ENCODE peak calls at places on chromosome 14, in eight cellular contexts. One of them, this sample, is unnamed.

GRCh38 chr14:101552786-101553231 is 8.5 kb upstream of the DIO3 start:
- DNase-seq in memory B cell: no peak
- DNase-seq in NCI-H1694: no peak
- DNase-seq in naive thymus-derived CD8-positive, alpha-beta T cell: no peak
- DNase-seq in AG09319: no peak
- DNase-seq in natural killer cell treated with Interleukin-12 subunit alpha and Interleukin-12 subunit beta and Interleukin-15 and Interleukin-18, amount 100 ng/mL, for 72 hours: no peak
- DNase-seq in NCI-H2081: no peak
- DNase-seq in mesenchymal stem cell: no peak
- DNase-seq in this sample: no peak

GRCh38 chr14:85316701-85317100 is 213.2 kb upstream of the FLRT2 start:
- DNase-seq in AG09319: no peak
- DNase-seq in memory B cell: no peak
- DNase-seq in NCI-H1694: no peak
- DNase-seq in NCI-H2081: no peak
- DNase-seq in mesenchymal stem cell: peak
- DNase-seq in natural killer cell treated with Interleukin-12 subunit alpha and Interleukin-12 subunit beta and Interleukin-15 and Interleukin-18, amount 100 ng/mL, for 72 hours: no peak
- DNase-seq in naive thymus-derived CD8-positive, alpha-beta T cell: no peak
- DNase-seq in this sample: no peak

GRCh38 chr14:74048291-74048690 is 29.1 kb downstream of the BBOF1 start:
- DNase-seq in naive thymus-derived CD8-positive, alpha-beta T cell: no peak
- DNase-seq in memory B cell: no peak
- DNase-seq in mesenchymal stem cell: no peak
- DNase-seq in NCI-H2081: no peak
- DNase-seq in AG09319: no peak
- DNase-seq in NCI-H1694: no peak
- DNase-seq in natural killer cell treated with Interleukin-12 subunit alpha and Interleukin-12 subunit beta and Interleukin-15 and Interleukin-18, amount 100 ng/mL, for 72 hours: no peak
- DNase-seq in this sample: peak

GRCh38 chr14:98163285-98163741 is 1108.7 kb downstream of the BCL11B start:
- DNase-seq in NCI-H2081: no peak
- DNase-seq in NCI-H1694: no peak
- DNase-seq in memory B cell: no peak
- DNase-seq in AG09319: no peak
- DNase-seq in naive thymus-derived CD8-positive, alpha-beta T cell: no peak
- DNase-seq in mesenchymal stem cell: no peak
- DNase-seq in natural killer cell treated with Interleukin-12 subunit alpha and Interleukin-12 subunit beta and Interleukin-15 and Interleukin-18, amount 100 ng/mL, for 72 hours: no peak
- DNase-seq in this sample: no peak

GRCh38 chr14:100213587-100213955 is 25.4 kb upstream of the YY1 start:
- DNase-seq in natural killer cell treated with Interleukin-12 subunit alpha and Interleukin-12 subunit beta and Interleukin-15 and Interleukin-18, amount 100 ng/mL, for 72 hours: no peak
- DNase-seq in naive thymus-derived CD8-positive, alpha-beta T cell: no peak
- DNase-seq in AG09319: no peak
- DNase-seq in mesenchymal stem cell: no peak
- DNase-seq in NCI-H2081: no peak
- DNase-seq in memory B cell: no peak
- DNase-seq in NCI-H1694: no peak
- DNase-seq in this sample: no peak

GRCh38 chr14:37565550-37565949 is 29.5 kb downstream of the FOXA1 start:
- DNase-seq in mesenchymal stem cell: no peak
- DNase-seq in naive thymus-derived CD8-positive, alpha-beta T cell: no peak
- DNase-seq in NCI-H2081: peak
- DNase-seq in AG09319: no peak
- DNase-seq in natural killer cell treated with Interleukin-12 subunit alpha and Interleukin-12 subunit beta and Interleukin-15 and Interleukin-18, amount 100 ng/mL, for 72 hours: no peak
- DNase-seq in memory B cell: no peak
- DNase-seq in NCI-H1694: no peak
- DNase-seq in this sample: no peak

GRCh38 chr14:51657762-51658161 is 6.1 kb downstream of the FRMD6 start:
- DNase-seq in AG09319: no peak
- DNase-seq in natural killer cell treated with Interleukin-12 subunit alpha and Interleukin-12 subunit beta and Interleukin-15 and Interleukin-18, amount 100 ng/mL, for 72 hours: no peak
- DNase-seq in naive thymus-derived CD8-positive, alpha-beta T cell: no peak
- DNase-seq in mesenchymal stem cell: peak
- DNase-seq in NCI-H2081: no peak
- DNase-seq in memory B cell: no peak
- DNase-seq in NCI-H1694: no peak
- DNase-seq in this sample: no peak

GRCh38 chr14:89435527-89436273 is 18.7 kb upstream of the FOXN3 start:
- DNase-seq in NCI-H1694: no peak
- DNase-seq in mesenchymal stem cell: no peak
- DNase-seq in natural killer cell treated with Interleukin-12 subunit alpha and Interleukin-12 subunit beta and Interleukin-15 and Interleukin-18, amount 100 ng/mL, for 72 hours: no peak
- DNase-seq in naive thymus-derived CD8-positive, alpha-beta T cell: no peak
- DNase-seq in AG09319: no peak
- DNase-seq in memory B cell: no peak
- DNase-seq in NCI-H2081: no peak
- DNase-seq in this sample: no peak

GRCh38 chr14:101500061-101500460 is 61.2 kb upstream of the DIO3 start:
- DNase-seq in NCI-H2081: no peak
- DNase-seq in mesenchymal stem cell: no peak
- DNase-seq in memory B cell: no peak
- DNase-seq in AG09319: no peak
- DNase-seq in naive thymus-derived CD8-positive, alpha-beta T cell: no peak
- DNase-seq in natural killer cell treated with Interleukin-12 subunit alpha and Interleukin-12 subunit beta and Interleukin-15 and Interleukin-18, amount 100 ng/mL, for 72 hours: peak
- DNase-seq in NCI-H1694: no peak
- DNase-seq in this sample: no peak

GRCh38 chr14:72892879-72893635 is 844 bp downstream of the DPF3 start:
- DNase-seq in NCI-H2081: no peak
- DNase-seq in mesenchymal stem cell: peak
- DNase-seq in NCI-H1694: no peak
- DNase-seq in naive thymus-derived CD8-positive, alpha-beta T cell: peak
- DNase-seq in natural killer cell treated with Interleukin-12 subunit alpha and Interleukin-12 subunit beta and Interleukin-15 and Interleukin-18, amount 100 ng/mL, for 72 hours: no peak
- DNase-seq in AG09319: no peak
- DNase-seq in memory B cell: no peak
- DNase-seq in this sample: peak

GRCh38 chr14:32043624-32044023 is 33.5 kb upstream of the ARHGAP5 start:
- DNase-seq in NCI-H1694: no peak
- DNase-seq in AG09319: no peak
- DNase-seq in NCI-H2081: no peak
- DNase-seq in memory B cell: no peak
- DNase-seq in naive thymus-derived CD8-positive, alpha-beta T cell: no peak
- DNase-seq in mesenchymal stem cell: no peak
- DNase-seq in natural killer cell treated with Interleukin-12 subunit alpha and Interleukin-12 subunit beta and Interleukin-15 and Interleukin-18, amount 100 ng/mL, for 72 hours: no peak
- DNase-seq in this sample: no peak

GRCh38 chr14:36818794-36819384 is 157.2 kb downstream of the PAX9 start:
- DNase-seq in naive thymus-derived CD8-positive, alpha-beta T cell: no peak
- DNase-seq in NCI-H2081: no peak
- DNase-seq in AG09319: no peak
- DNase-seq in mesenchymal stem cell: peak
- DNase-seq in memory B cell: no peak
- DNase-seq in NCI-H1694: no peak
- DNase-seq in natural killer cell treated with Interleukin-12 subunit alpha and Interleukin-12 subunit beta and Interleukin-15 and Interleukin-18, amount 100 ng/mL, for 72 hours: no peak
- DNase-seq in this sample: no peak

GRCh38 chr14:104926619-104927431 is 2.1 kb downstream of the PLD4 start:
- DNase-seq in mesenchymal stem cell: no peak
- DNase-seq in natural killer cell treated with Interleukin-12 subunit alpha and Interleukin-12 subunit beta and Interleukin-15 and Interleukin-18, amount 100 ng/mL, for 72 hours: no peak
- DNase-seq in memory B cell: peak
- DNase-seq in NCI-H2081: no peak
- DNase-seq in AG09319: no peak
- DNase-seq in NCI-H1694: no peak
- DNase-seq in naive thymus-derived CD8-positive, alpha-beta T cell: peak
- DNase-seq in this sample: no peak

GRCh38 chr14:52175982-52176502 is 91.5 kb upstream of the PTGDR start:
- DNase-seq in memory B cell: peak
- DNase-seq in AG09319: no peak
- DNase-seq in natural killer cell treated with Interleukin-12 subunit alpha and Interleukin-12 subunit beta and Interleukin-15 and Interleukin-18, amount 100 ng/mL, for 72 hours: peak
- DNase-seq in naive thymus-derived CD8-positive, alpha-beta T cell: peak
- DNase-seq in NCI-H2081: no peak
- DNase-seq in NCI-H1694: no peak
- DNase-seq in mesenchymal stem cell: no peak
- DNase-seq in this sample: no peak

GRCh38 chr14:88417594-88417993 is 32.1 kb downstream of the SPATA7 start:
- DNase-seq in naive thymus-derived CD8-positive, alpha-beta T cell: no peak
- DNase-seq in natural killer cell treated with Interleukin-12 subunit alpha and Interleukin-12 subunit beta and Interleukin-15 and Interleukin-18, amount 100 ng/mL, for 72 hours: no peak
- DNase-seq in memory B cell: no peak
- DNase-seq in AG09319: no peak
- DNase-seq in NCI-H2081: peak
- DNase-seq in mesenchymal stem cell: no peak
- DNase-seq in NCI-H1694: no peak
- DNase-seq in this sample: no peak

GRCh38 chr14:92973265-92973797 is 50.4 kb downstream of the CHGA start:
- DNase-seq in mesenchymal stem cell: no peak
- DNase-seq in natural killer cell treated with Interleukin-12 subunit alpha and Interleukin-12 subunit beta and Interleukin-15 and Interleukin-18, amount 100 ng/mL, for 72 hours: no peak
- DNase-seq in memory B cell: peak
- DNase-seq in AG09319: peak
- DNase-seq in NCI-H2081: peak
- DNase-seq in naive thymus-derived CD8-positive, alpha-beta T cell: no peak
- DNase-seq in NCI-H1694: peak
- DNase-seq in this sample: peak

GRCh38 chr14:76514599-76514998 is 138.7 kb downstream of the ESRRB start:
- DNase-seq in memory B cell: no peak
- DNase-seq in NCI-H2081: no peak
- DNase-seq in natural killer cell treated with Interleukin-12 subunit alpha and Interleukin-12 subunit beta and Interleukin-15 and Interleukin-18, amount 100 ng/mL, for 72 hours: peak
- DNase-seq in naive thymus-derived CD8-positive, alpha-beta T cell: no peak
- DNase-seq in AG09319: no peak
- DNase-seq in NCI-H1694: peak
- DNase-seq in mesenchymal stem cell: no peak
- DNase-seq in this sample: peak

GRCh38 chr14:91173867-91174266 is 60.0 kb downstream of the DGLUCY start:
- DNase-seq in naive thymus-derived CD8-positive, alpha-beta T cell: no peak
- DNase-seq in AG09319: no peak
- DNase-seq in natural killer cell treated with Interleukin-12 subunit alpha and Interleukin-12 subunit beta and Interleukin-15 and Interleukin-18, amount 100 ng/mL, for 72 hours: no peak
- DNase-seq in mesenchymal stem cell: no peak
- DNase-seq in memory B cell: no peak
- DNase-seq in NCI-H2081: no peak
- DNase-seq in NCI-H1694: no peak
- DNase-seq in this sample: no peak

GRCh38 chr14:37452323-37452722 is 142.7 kb downstream of the FOXA1 start:
- DNase-seq in natural killer cell treated with Interleukin-12 subunit alpha and Interleukin-12 subunit beta and Interleukin-15 and Interleukin-18, amount 100 ng/mL, for 72 hours: no peak
- DNase-seq in memory B cell: no peak
- DNase-seq in NCI-H1694: no peak
- DNase-seq in AG09319: no peak
- DNase-seq in naive thymus-derived CD8-positive, alpha-beta T cell: no peak
- DNase-seq in NCI-H2081: no peak
- DNase-seq in mesenchymal stem cell: no peak
- DNase-seq in this sample: no peak

GRCh38 chr14:30115756-30116155 is 188.1 kb upstream of the PRKD1 start:
- DNase-seq in memory B cell: no peak
- DNase-seq in natural killer cell treated with Interleukin-12 subunit alpha and Interleukin-12 subunit beta and Interleukin-15 and Interleukin-18, amount 100 ng/mL, for 72 hours: no peak
- DNase-seq in mesenchymal stem cell: no peak
- DNase-seq in naive thymus-derived CD8-positive, alpha-beta T cell: no peak
- DNase-seq in NCI-H2081: no peak
- DNase-seq in AG09319: no peak
- DNase-seq in NCI-H1694: no peak
- DNase-seq in this sample: no peak

GRCh38 chr14:105690671-105691070 is 164.3 kb downstream of the TMEM121 start:
- DNase-seq in NCI-H2081: no peak
- DNase-seq in AG09319: no peak
- DNase-seq in natural killer cell treated with Interleukin-12 subunit alpha and Interleukin-12 subunit beta and Interleukin-15 and Interleukin-18, amount 100 ng/mL, for 72 hours: no peak
- DNase-seq in memory B cell: no peak
- DNase-seq in mesenchymal stem cell: no peak
- DNase-seq in NCI-H1694: no peak
- DNase-seq in naive thymus-derived CD8-positive, alpha-beta T cell: no peak
- DNase-seq in this sample: no peak

GRCh38 chr14:74896400-74896799 is 14.7 kb downstream of the DLST start:
- DNase-seq in NCI-H1694: no peak
- DNase-seq in AG09319: no peak
- DNase-seq in naive thymus-derived CD8-positive, alpha-beta T cell: no peak
- DNase-seq in mesenchymal stem cell: no peak
- DNase-seq in NCI-H2081: no peak
- DNase-seq in natural killer cell treated with Interleukin-12 subunit alpha and Interleukin-12 subunit beta and Interleukin-15 and Interleukin-18, amount 100 ng/mL, for 72 hours: no peak
- DNase-seq in memory B cell: no peak
- DNase-seq in this sample: no peak

GRCh38 chr14:33483110-33483509 is 467.8 kb downstream of the EGLN3 start:
- DNase-seq in mesenchymal stem cell: no peak
- DNase-seq in memory B cell: no peak
- DNase-seq in natural killer cell treated with Interleukin-12 subunit alpha and Interleukin-12 subunit beta and Interleukin-15 and Interleukin-18, amount 100 ng/mL, for 72 hours: no peak
- DNase-seq in naive thymus-derived CD8-positive, alpha-beta T cell: no peak
- DNase-seq in NCI-H2081: no peak
- DNase-seq in NCI-H1694: no peak
- DNase-seq in AG09319: no peak
- DNase-seq in this sample: no peak

GRCh38 chr14:65333926-65334687 is 78.4 kb upstream of the FUT8 start:
- DNase-seq in natural killer cell treated with Interleukin-12 subunit alpha and Interleukin-12 subunit beta and Interleukin-15 and Interleukin-18, amount 100 ng/mL, for 72 hours: no peak
- DNase-seq in memory B cell: no peak
- DNase-seq in AG09319: peak
- DNase-seq in mesenchymal stem cell: peak
- DNase-seq in NCI-H2081: no peak
- DNase-seq in naive thymus-derived CD8-positive, alpha-beta T cell: no peak
- DNase-seq in NCI-H1694: no peak
- DNase-seq in this sample: no peak

GRCh38 chr14:100885196-100886030 is 18.1 kb downstream of the RTL1 start:
- DNase-seq in naive thymus-derived CD8-positive, alpha-beta T cell: no peak
- DNase-seq in mesenchymal stem cell: peak
- DNase-seq in memory B cell: no peak
- DNase-seq in NCI-H1694: no peak
- DNase-seq in natural killer cell treated with Interleukin-12 subunit alpha and Interleukin-12 subunit beta and Interleukin-15 and Interleukin-18, amount 100 ng/mL, for 72 hours: no peak
- DNase-seq in AG09319: no peak
- DNase-seq in NCI-H2081: no peak
- DNase-seq in this sample: no peak

GRCh38 chr14:57486767-57487379 is 6.8 kb downstream of the CCDC198 start:
- DNase-seq in natural killer cell treated with Interleukin-12 subunit alpha and Interleukin-12 subunit beta and Interleukin-15 and Interleukin-18, amount 100 ng/mL, for 72 hours: no peak
- DNase-seq in naive thymus-derived CD8-positive, alpha-beta T cell: no peak
- DNase-seq in NCI-H2081: peak
- DNase-seq in memory B cell: no peak
- DNase-seq in mesenchymal stem cell: peak
- DNase-seq in AG09319: peak
- DNase-seq in NCI-H1694: peak
- DNase-seq in this sample: peak

GRCh38 chr14:33332497-33332896 is 393.8 kb downstream of the NPAS3 start:
- DNase-seq in NCI-H2081: no peak
- DNase-seq in NCI-H1694: peak
- DNase-seq in mesenchymal stem cell: no peak
- DNase-seq in memory B cell: no peak
- DNase-seq in AG09319: no peak
- DNase-seq in natural killer cell treated with Interleukin-12 subunit alpha and Interleukin-12 subunit beta and Interleukin-15 and Interleukin-18, amount 100 ng/mL, for 72 hours: no peak
- DNase-seq in naive thymus-derived CD8-positive, alpha-beta T cell: no peak
- DNase-seq in this sample: no peak